ENCODE peak calls at places on chromosome 21, in four cellular contexts. S is fibroblast of lung, H is AG09309, C is lower leg skin. Y is an unnamed sample.

GRCh38 chr21:36719614-36720013 is 20.7 kb downstream of the SIM2 start:
- DNase-seq in S (no peak), H (no peak), C (no peak), Y (no peak)

GRCh38 chr21:32307706-32308105 is 9.1 kb downstream of the MRAP start:
- DNase-seq in S (peak), H (no peak), C (no peak), Y (no peak)

GRCh38 chr21:35811115-35811806 is 249.1 kb downstream of the SETD4 start:
- DNase-seq in S (no peak), H (no peak), C (no peak), Y (no peak)

GRCh38 chr21:25331286-25331685 is 276.0 kb downstream of the MRPL39 start:
- DNase-seq in S (peak), H (no peak), C (no peak), Y (no peak)

GRCh38 chr21:32298148-32298559 is 501 bp upstream of the MRAP start:
- DNase-seq in S (no peak), H (peak), C (no peak), Y (no peak)

GRCh38 chr21:37257967-37258877 is 8.9 kb downstream of the VPS26C start:
- DNase-seq in S (peak), H (no peak), C (no peak), Y (no peak)

GRCh38 chr21:25350056-25350455 is 257.2 kb downstream of the MRPL39 start:
- DNase-seq in S (peak), H (no peak), C (no peak), Y (no peak)

GRCh38 chr21:36554411-36555157 is 74.7 kb upstream of the CLDN14 start:
- DNase-seq in S (no peak), H (no peak), C (no peak), Y (no peak)

GRCh38 chr21:14538477-14538876 is 7.6 kb downstream of the SAMSN1 start:
- DNase-seq in S (no peak), H (no peak), C (no peak), Y (no peak)

GRCh38 chr21:39687069-39687468 is 57.9 kb upstream of the IGSF5 start:
- DNase-seq in S (no peak), H (no peak), C (no peak), Y (no peak)

GRCh38 chr21:32381571-32381970 is 11.2 kb downstream of the URB1 start:
- DNase-seq in S (peak), H (no peak), C (no peak), Y (no peak)

GRCh38 chr21:27645285-27645684 is 678.4 kb upstream of the ADAMTS5 start:
- DNase-seq in S (peak), H (no peak), C (no peak), Y (no peak)

GRCh38 chr21:15227919-15228318 is 163.1 kb upstream of the NRIP1 start:
- DNase-seq in S (no peak), H (no peak), C (no peak), Y (no peak)

GRCh38 chr21:36035381-36035791 is 24.9 kb downstream of the SETD4 start:
- DNase-seq in S (no peak), H (no peak), C (no peak), Y (no peak)

GRCh38 chr21:44400791-44401385 is 47.5 kb downstream of the TRPM2 start:
- DNase-seq in S (no peak), H (no peak), C (peak), Y (no peak)

GRCh38 chr21:18522181-18522771 is 118.7 kb upstream of the TMPRSS15 start:
- DNase-seq in S (peak), H (no peak), C (no peak), Y (no peak)

GRCh38 chr21:35400233-35400939 is 351.3 kb upstream of the RUNX1 start:
- DNase-seq in S (peak), H (no peak), C (no peak), Y (no peak)

GRCh38 chr21:26170471-26171309 is at the start of gene APP:
- DNase-seq in S (peak), H (no peak), C (peak), Y (no peak)

DNA sequence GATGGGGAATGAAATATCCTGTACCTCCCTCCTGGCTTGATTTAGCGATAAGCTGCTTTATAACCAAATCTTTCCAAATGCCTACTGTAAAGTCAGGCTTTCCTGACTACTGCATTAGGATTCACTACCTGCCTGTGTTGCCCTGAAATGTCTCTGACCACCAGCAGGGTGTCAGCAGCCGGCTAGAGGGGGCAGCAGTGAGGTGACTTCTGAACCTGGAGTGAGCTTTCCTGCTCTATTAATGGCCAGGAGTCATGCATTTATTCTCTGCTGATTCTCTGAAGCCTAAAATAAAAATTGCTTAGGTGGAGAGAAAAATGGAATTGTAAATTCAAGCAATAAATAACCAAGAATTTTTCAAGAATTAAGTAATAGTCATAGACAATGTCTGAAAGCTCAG is 2.5 kb downstream of the BACE2 start:
- DNase-seq in S (peak), H (no peak), C (peak), Y (no peak)
- TF ChIP-seq CTCF in S (peak), H (peak), C (no peak), Y (peak)

DNA sequence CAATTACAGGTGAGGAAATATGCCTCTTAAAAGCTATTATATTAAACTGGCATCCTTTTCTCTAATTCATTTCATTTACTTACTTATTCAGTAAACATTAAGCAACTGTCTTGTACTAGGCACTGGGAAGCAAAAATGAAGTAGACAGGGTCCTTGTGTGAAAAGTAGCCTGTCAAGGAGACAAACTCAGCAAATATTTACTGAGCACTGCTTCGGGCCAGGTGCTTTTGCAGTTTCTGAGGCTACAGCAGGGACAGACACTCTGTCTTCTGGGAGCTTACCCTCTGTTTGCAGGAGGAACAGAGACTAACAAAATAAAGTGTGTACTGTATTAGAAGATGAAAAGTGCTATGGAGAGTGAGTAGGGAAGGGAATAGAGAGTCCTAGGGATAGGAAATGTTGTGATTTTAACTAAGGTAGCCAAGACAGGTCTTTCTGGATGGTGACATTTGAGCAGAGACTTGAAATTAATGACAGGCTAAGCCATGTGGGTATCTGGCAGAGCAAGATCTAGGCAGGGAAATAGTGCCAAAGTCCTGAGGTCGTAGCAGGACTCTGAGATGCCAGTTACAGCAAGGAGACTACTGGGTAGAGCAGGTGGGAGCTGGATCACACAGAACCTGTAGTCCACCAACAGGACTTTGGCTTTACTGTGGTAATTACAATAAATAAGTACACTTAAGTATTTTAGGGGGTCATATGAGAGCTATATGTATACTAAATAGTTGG is 133.0 kb downstream of the ITSN1 start:
- DNase-seq in S (no peak), H (no peak), C (no peak), Y (no peak)
- H3K4me3 ChIP-seq in S (no peak), H (no peak), C (no peak), Y (no peak)

GRCh38 chr21:46570119-46570518 is 34.8 kb downstream of the S100B start:
- DNase-seq in S (no peak), H (no peak), C (no peak), Y (no peak)

GRCh38 chr21:46567348-46567747 is 37.5 kb downstream of the S100B start:
- DNase-seq in S (no peak), H (no peak), C (no peak), Y (no peak)

GRCh38 chr21:46570631-46571030 is 34.3 kb downstream of the S100B start:
- DNase-seq in S (no peak), H (no peak), C (no peak), Y (no peak)

GRCh38 chr21:46569071-46569470 is 35.8 kb downstream of the S100B start:
- DNase-seq in S (no peak), H (peak), C (no peak), Y (peak)

GRCh38 chr21:46568562-46568961 is 36.3 kb downstream of the S100B start:
- DNase-seq in S (no peak), H (no peak), C (no peak), Y (no peak)
- TF ChIP-seq CTCF in S (no peak), H (no peak), C (no peak), Y (no peak)

GRCh38 chr21:41670056-41670805 is 96.6 kb downstream of the RIPK4 start:
- DNase-seq in S (no peak), H (no peak), C (peak), Y (no peak)

GRCh38 chr21:41668686-41669532 is 97.9 kb downstream of the RIPK4 start:
- DNase-seq in S (no peak), H (no peak), C (peak), Y (no peak)

GRCh38 chr21:41671212-41671762 is 95.6 kb downstream of the RIPK4 start:
- DNase-seq in S (no peak), H (no peak), C (peak), Y (no peak)

GRCh38 chr21:41668051-41668541 is 98.8 kb downstream of the RIPK4 start:
- DNase-seq in S (no peak), H (no peak), C (peak), Y (no peak)

GRCh38 chr21:41669533-41669830 is 97.4 kb downstream of the RIPK4 start:
- DNase-seq in S (no peak), H (no peak), C (peak), Y (no peak)
- H3K4me3 ChIP-seq in S (no peak), H (no peak), C (no peak), Y (no peak)

DNA sequence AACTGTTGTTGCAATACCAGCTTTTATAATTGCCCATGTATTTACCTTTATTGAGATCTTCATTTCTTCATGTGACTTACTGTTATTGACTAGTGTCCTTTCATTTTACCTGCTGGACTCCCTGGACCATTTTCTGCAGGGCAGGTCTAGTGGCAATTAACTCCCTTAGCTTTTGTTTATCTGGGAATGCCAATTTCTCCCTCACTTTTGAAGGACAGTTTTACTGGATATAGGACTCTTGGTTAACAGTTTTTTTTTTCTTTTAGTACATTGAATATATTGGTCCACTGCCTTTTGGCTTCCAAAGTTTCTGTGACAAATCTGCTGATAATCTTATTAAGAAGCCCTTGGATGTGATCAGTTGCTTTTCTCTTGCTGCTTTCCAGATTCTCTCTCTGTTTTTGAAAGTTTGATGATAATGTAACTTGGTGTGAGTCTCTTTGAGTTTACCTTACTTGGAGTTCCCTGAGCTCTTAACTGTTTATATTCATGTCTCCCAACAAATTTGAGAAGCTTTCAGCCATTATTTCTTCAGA is 56.9 kb downstream of the COL18A1 start:
- DNase-seq in S (no peak), H (no peak), C (no peak), Y (no peak)
- TF ChIP-seq CTCF in S (no peak), H (no peak), C (no peak), Y (no peak)

DNA sequence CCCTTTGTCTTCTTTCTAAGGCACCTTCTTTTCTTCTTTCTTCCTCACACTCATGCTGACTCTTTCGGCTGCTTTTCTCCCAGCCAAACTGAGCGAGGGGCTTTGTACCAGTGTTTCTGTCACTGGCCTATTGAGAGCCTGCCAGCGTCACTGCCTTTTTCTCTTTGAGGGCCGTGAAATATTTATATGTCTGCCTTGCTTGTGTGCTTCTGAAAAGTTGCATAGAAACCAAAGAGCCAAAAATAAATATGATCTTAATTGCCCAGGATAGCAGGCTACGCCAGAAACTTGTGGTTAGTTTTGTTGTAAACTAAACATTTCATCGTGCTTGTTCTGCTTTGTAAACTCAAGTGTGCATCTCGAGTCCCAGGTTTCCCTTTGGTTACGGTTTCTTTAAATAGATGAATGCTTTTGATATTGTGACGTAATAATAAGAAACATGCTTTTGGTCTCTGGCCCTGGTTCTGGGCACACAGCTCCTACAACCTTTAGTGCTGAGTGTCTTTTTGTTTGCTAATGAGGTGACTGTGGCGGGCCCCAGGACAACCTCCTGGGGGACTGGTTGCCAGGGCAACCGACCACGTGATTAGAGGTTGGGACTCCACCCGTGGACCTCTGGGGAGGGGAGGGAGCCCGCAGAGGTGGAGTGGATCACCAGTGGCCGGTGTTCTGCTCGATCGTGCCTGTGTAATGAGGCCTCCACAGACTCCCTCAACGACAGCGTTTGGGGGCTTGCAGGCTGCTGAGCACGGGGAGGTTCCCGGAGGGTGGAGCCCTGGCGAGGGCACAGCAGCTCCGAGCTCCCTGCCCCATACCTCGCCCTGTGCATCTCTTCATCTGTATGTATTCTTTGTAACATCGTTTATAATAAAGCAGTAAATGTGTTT is 10.9 kb downstream of the SLC37A1 start:
- DNase-seq in S (peak), H (peak), C (no peak), Y (no peak)
- H3K4me3 ChIP-seq in S (peak), H (no peak), C (no peak), Y (no peak)

Y was measured in AG04449.